ENCODE peak calls at places on chromosome 15, in eight cellular contexts. H is EL, X is uterus, U is A549, O is NCI-H1105, J is ovary, F is activated gamma-delta T cell, L is hippocampal formation. V is an unnamed sample.

GRCh38 chr15:52112203-52112750 is 298 bp downstream of the BCL2L10 start:
- DNase-seq in H (peak), X (no peak), U (no peak), O (no peak), J (no peak), F (peak), L (no peak), V (no peak)

GRCh38 chr15:52802110-52802509 is 12.0 kb upstream of the ONECUT1 start:
- DNase-seq in H (no peak), X (no peak), U (no peak), O (no peak), J (no peak), F (no peak), L (no peak), V (no peak)

GRCh38 chr15:40045572-40046217 is 6.7 kb upstream of the SRP14 start:
- DNase-seq in H (no peak), X (no peak), U (no peak), O (no peak), J (no peak), F (no peak), L (no peak), V (no peak)

GRCh38 chr15:50134524-50135024 is 15.5 kb upstream of the ATP8B4 start:
- DNase-seq in H (peak), X (no peak), U (peak), O (no peak), J (no peak), F (no peak), L (peak), V (no peak)

GRCh38 chr15:77507911-77508310 is 87.2 kb downstream of the HMG20A start:
- DNase-seq in H (no peak), X (peak), U (no peak), O (no peak), J (peak), F (no peak), L (peak), V (no peak)

GRCh38 chr15:61871926-61872522 is 188.2 kb downstream of the VPS13C start:
- DNase-seq in H (peak), X (no peak), U (peak), O (peak), J (no peak), F (no peak), L (peak), V (no peak)

GRCh38 chr15:64600794-64601193 is 140.4 kb downstream of the ZNF609 start:
- DNase-seq in H (no peak), X (no peak), U (no peak), O (no peak), J (no peak), F (no peak), L (no peak), V (no peak)

GRCh38 chr15:59791079-59791478 is 102.0 kb upstream of the BNIP2 start:
- DNase-seq in H (no peak), X (no peak), U (no peak), O (no peak), J (no peak), F (no peak), L (no peak), V (no peak)

GRCh38 chr15:84142888-84143337 is 92.7 kb upstream of the GOLGA6L4 start:
- DNase-seq in H (peak), X (peak), U (peak), O (no peak), J (peak), F (no peak), L (peak), V (peak)

GRCh38 chr15:38215707-38216106 is 36.9 kb upstream of the SPRED1 start:
- DNase-seq in H (no peak), X (no peak), U (no peak), O (no peak), J (no peak), F (no peak), L (no peak), V (no peak)

GRCh38 chr15:60507596-60508424 is 28.9 kb upstream of the ICE2 start:
- DNase-seq in H (peak), X (peak), U (peak), O (peak), J (peak), F (no peak), L (peak), V (peak)